ENCODE peak calls at places on chromosomes 7 and 10, in four cellular contexts. A is stomach, R is mucosa of descending colon, K is pancreas. E is an unnamed sample. For H3K4me1, H3K9me3 and H3K36me3, the result is how much of the 10 kb centered on the place peaks cover.

GRCh38 chr7:99623702-99624447 is 7.1 kb downstream of the ZSCAN25 start:
- DNase-seq in A (no peak), R (no peak), K (no peak), E (no peak)

GRCh38 chr7:39709768-39710291 is 86.5 kb downstream of the RALA start:
- DNase-seq in A (no peak), R (no peak), K (no peak), E (no peak)

GRCh38 chr10:7111574-7111973 is 299.3 kb downstream of the SFMBT2 start:
- DNase-seq in A (no peak), R (no peak), K (no peak), E (no peak)

GRCh38 chr7:128906766-128907559 is 3.5 kb downstream of the KCP start:
- DNase-seq in A (no peak), R (no peak), K (no peak), E (no peak)

GRCh38 chr7:135181929-135182678 is 11.6 kb upstream of the CYREN start:
- DNase-seq in A (peak), R (no peak), K (no peak), E (no peak)

GRCh38 chr7:101507791-101508252 is 121.3 kb downstream of the MYL10 start:
- DNase-seq in A (no peak), R (peak), K (no peak), E (no peak)

GRCh38 chr7:66043681-66044497 is 31.7 kb upstream of the ASL start:
- DNase-seq in A (peak), R (peak), K (peak), E (no peak)

GRCh38 chr7:151736403-151736909 is 140.5 kb downstream of the PRKAG2 start:
- DNase-seq in A (peak), R (no peak), K (peak), E (no peak)

GRCh38 chr7:20199015-20199737 is 18.0 kb downstream of the MACC1 start:
- DNase-seq in A (peak), R (peak), K (peak), E (no peak)

GRCh38 chr10:48935141-48935540 is 4.5 kb downstream of the LRRC18 start:
- DNase-seq in A (no peak), R (no peak), K (no peak), E (no peak)

GRCh38 chr7:1592299-1592842 is 22.5 kb upstream of the PSMG3 start:
- DNase-seq in A (no peak), R (no peak), K (no peak), E (no peak)

GRCh38 chr7:14275346-14275745 is 285.9 kb upstream of the ETV1 start:
- DNase-seq in A (no peak), R (no peak), K (no peak), E (no peak)

GRCh38 chr10:126110434-126110833 is 214.1 kb downstream of the FANK1 start:
- DNase-seq in A (no peak), R (no peak), K (no peak), E (no peak)

GRCh38 chr10:34618611-34619010 is 196.5 kb downstream of the PARD3 start:
- DNase-seq in A (no peak), R (no peak), K (no peak), E (no peak)

GRCh38 chr7:69962077-69962855 is 364.0 kb downstream of the AUTS2 start:
- DNase-seq in A (peak), R (no peak), K (peak), E (no peak)
- H3K4me1 ChIP-seq in A (under half), R (under half), K (under half), E (under half)

GRCh38 chr7:156759579-156760202 is 119.1 kb downstream of the RNF32 start:
- DNase-seq in A (no peak), R (no peak), K (no peak), E (no peak)
- H3K9me3 ChIP-seq in A (under half), R (under half), K (under half), E (under half)

DNA sequence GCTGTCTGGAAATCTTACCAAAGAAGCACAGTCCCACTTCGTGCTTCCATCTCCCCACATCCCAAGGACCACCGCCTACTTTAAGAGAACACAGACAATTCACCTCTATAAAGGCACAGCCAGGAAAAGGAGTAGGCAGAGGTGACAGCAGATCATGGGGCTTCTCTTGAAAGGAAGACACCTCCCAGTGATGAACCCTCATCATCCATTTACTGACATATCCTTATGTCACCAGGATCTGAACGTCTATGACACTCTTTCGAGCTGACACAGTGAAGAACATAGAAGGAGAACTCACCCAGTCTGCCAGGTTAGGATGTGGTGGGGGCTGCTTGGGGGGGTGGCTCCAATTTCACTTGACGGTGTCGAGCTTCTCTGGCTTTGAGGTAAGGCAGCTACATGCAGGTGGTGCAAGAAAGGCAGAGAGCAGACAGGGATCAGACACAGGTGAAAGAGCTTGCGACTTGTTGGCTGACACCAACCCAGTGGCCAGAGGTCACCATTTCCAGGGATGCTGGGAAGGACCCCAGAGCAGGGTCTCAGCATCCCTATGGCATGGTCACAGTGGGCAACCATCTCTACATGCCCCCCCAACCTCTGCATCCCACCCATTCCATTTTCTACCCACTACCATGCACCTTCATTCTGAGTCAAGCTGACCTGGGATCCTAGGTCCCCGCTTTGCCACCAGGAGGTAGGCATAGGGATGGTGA is 67.5 kb downstream of the PRPF18 start:
- DNase-seq in A (no peak), R (no peak), K (no peak), E (no peak)
- H3K36me3 ChIP-seq in A (under half), R (under half), K (half or more), E (under half)

GRCh38 chr7:44470080-44470479 is 20.4 kb downstream of the NUDCD3 start:
- DNase-seq in A (no peak), R (no peak), K (no peak), E (no peak)

GRCh38 chr7:44470628-44471245 is 19.7 kb downstream of the NUDCD3 start:
- DNase-seq in A (no peak), R (no peak), K (no peak), E (no peak)

GRCh38 chr7:44467217-44467548 is 23.3 kb downstream of the NUDCD3 start:
- DNase-seq in A (no peak), R (no peak), K (no peak), E (no peak)

GRCh38 chr7:44471436-44471835 is 19.0 kb downstream of the NUDCD3 start:
- DNase-seq in A (no peak), R (no peak), K (no peak), E (no peak)

DNA sequence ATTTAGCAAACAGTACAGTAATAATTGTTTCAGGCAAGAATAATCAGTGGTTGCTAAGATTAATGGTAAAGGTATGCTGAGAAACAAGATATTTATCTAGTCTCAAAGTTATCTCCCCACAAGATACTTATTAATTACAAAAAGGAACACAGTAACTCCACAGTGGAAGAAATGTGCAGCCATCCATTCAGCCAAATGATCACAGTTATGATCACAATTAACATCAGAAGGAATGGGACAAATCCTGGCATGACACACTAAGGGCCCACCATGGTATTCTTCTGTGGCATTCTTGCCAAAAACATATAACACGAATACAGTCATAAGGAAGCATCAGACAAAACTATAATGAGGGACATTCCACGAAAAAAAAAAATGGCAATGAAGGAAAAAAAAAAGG is 21.0 kb downstream of the NUDCD3 start:
- DNase-seq in A (no peak), R (no peak), K (no peak), E (no peak)
- H3K4me1 ChIP-seq in A (under half), R (under half), K (under half), E (under half)

GRCh38 chr10:82390866-82391658 is 516.1 kb downstream of the NRG3 start:
- DNase-seq in A (no peak), R (no peak), K (peak), E (no peak)

GRCh38 chr10:82394987-82395386 is 520.0 kb downstream of the NRG3 start:
- DNase-seq in A (no peak), R (no peak), K (no peak), E (no peak)

GRCh38 chr10:82394122-82394521 is 519.1 kb downstream of the NRG3 start:
- DNase-seq in A (peak), R (no peak), K (peak), E (no peak)

GRCh38 chr10:82396886-82397285 is 521.9 kb downstream of the NRG3 start:
- DNase-seq in A (no peak), R (no peak), K (no peak), E (no peak)

DNA sequence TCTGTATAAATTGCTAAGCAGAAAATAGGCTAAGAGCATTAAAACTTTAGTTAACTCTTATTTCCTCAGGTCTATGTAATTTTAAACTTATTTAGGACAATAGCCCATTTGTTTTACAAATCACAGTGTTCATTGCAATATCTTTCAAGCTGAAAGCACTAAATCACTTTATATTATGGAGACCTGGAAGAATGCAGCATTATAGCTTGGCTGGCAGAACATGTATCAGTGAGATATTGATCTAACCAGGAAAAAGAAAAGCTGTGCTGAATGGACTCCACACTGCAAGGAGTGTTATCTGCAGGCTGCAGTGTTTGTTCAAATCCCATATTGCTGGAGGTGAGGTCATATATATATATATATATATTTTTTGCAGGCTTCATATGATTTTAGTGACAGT is 517.5 kb downstream of the NRG3 start:
- DNase-seq in A (no peak), R (no peak), K (no peak), E (no peak)
- H3K9me3 ChIP-seq in A (under half), R (under half), K (under half), E (under half)

DNA sequence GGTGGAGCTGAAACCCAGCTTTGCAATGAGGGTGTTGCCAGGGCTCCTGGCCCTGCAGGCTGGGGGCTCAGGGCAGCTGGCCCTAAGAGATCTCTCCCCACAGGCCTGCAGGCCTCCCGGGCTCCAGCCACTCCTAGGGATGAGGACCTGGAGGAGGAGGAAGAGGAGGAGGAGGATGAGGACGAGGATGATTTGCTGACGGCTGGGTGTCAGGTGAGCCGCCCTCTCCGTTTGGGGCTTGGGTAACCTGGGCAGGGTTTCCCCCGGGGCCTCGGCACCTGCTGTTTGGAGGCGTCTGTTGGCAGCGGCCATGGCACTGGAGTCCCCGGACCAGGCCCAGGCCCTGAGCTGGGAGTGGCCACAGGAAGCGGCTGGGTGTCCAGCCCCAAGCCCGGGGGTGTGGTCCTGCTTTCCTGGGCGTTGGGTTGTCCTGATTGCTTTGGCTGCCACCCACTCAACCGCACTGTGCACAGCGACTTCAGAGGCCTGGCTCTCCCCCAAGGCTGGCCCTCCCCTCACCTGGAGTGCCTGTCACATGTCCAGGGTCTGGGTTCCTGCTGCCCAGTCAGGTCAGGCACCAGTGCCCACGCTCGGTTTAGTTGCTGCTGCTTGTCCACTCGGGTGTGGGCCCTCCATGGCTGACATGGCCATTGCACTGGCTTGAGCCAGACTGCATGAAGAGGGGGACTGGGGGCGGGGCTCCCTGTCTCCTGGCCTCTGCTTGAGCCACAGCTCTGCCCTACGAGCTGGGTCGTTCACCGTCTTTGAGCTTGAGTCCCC is 5.9 kb downstream of the ZNF316 start:
- DNase-seq in A (no peak), R (no peak), K (no peak), E (no peak)
- H3K36me3 ChIP-seq in A (under half), R (under half), K (under half), E (under half)

GRCh38 chr7:2802504-2803341 is 41.4 kb downstream of the GNA12 start:
- DNase-seq in A (no peak), R (no peak), K (no peak), E (no peak)
- H3K4me1 ChIP-seq in A (under half), R (under half), K (under half), E (under half)

GRCh38 chr7:158111906-158112570 is 475.6 kb downstream of the PTPRN2 start:
- DNase-seq in A (peak), R (no peak), K (no peak), E (no peak)

GRCh38 chr7:158112571-158113320 is 474.9 kb downstream of the PTPRN2 start:
- DNase-seq in A (peak), R (no peak), K (no peak), E (no peak)

GRCh38 chr7:158110661-158111555 is 476.7 kb downstream of the PTPRN2 start:
- DNase-seq in A (peak), R (no peak), K (no peak), E (no peak)

GRCh38 chr7:158110034-158110590 is 477.5 kb downstream of the PTPRN2 start:
- DNase-seq in A (peak), R (no peak), K (no peak), E (no peak)

DNA sequence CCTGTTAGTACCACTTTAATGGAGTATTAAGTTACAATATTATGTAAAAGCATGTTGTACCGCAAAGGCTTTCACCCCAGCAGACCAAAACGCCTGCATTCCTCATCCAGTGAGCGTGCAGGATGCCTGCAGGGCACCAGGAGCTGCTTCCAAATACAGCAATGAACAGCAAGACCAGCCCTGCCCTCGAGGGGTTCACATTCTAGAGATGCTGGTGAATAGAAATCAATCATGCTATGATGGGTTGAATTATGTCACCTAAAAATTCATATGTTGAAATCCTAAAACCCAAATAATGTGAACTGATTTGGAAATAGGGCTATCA is 476.1 kb downstream of the PTPRN2 start:
- DNase-seq in A (peak), R (no peak), K (no peak), E (no peak)
- H3K9me3 ChIP-seq in A (under half), R (under half), K (under half), E (under half)

GRCh38 chr10:101782811-101783735 is at the start of gene NPM3:
- DNase-seq in A (peak), R (peak), K (peak), E (peak)
- H3K36me3 ChIP-seq in A (under half), R (under half), K (under half), E (under half)

GRCh38 chr10:13993169-13993568 is 337.6 kb downstream of the FRMD4A start:
- DNase-seq in A (no peak), R (no peak), K (no peak), E (no peak)

GRCh38 chr10:13990918-13991317 is 339.8 kb downstream of the FRMD4A start:
- DNase-seq in A (peak), R (no peak), K (no peak), E (no peak)

GRCh38 chr10:13989616-13990015 is 341.1 kb downstream of the FRMD4A start:
- DNase-seq in A (no peak), R (no peak), K (no peak), E (no peak)

GRCh38 chr10:13991353-13991752 is 339.4 kb downstream of the FRMD4A start:
- DNase-seq in A (no peak), R (no peak), K (no peak), E (no peak)

GRCh38 chr10:13990392-13990805 is 340.3 kb downstream of the FRMD4A start:
- DNase-seq in A (no peak), R (no peak), K (no peak), E (no peak)
- H3K4me1 ChIP-seq in A (under half), R (under half), K (under half), E (under half)